ENCODE peak calls at places on chromosomes 6 and 20, in five cellular contexts. F is NCI-H460, S is uterus, E is fibroblast of lung, J is GM23248. G is an unnamed sample.

GRCh38 chr6:21508753-21509152 is 84.8 kb upstream of the SOX4 start:
- DNase-seq in E (no peak), F (no peak), J (no peak), S (no peak), G (no peak)

GRCh38 chr20:2703716-2704475 is 11.3 kb downstream of the EBF4 start:
- DNase-seq in F (no peak), J (no peak), E (no peak), S (no peak), G (no peak)

GRCh38 chr6:112469306-112469705 is 122.2 kb downstream of the RFPL4B start:
- DNase-seq in J (no peak), F (no peak), E (no peak), S (no peak), G (no peak)

GRCh38 chr20:58150772-58151171 is 77.7 kb downstream of the ANKRD60 start:
- DNase-seq in S (no peak), J (no peak), F (no peak), E (no peak), G (no peak)

GRCh38 chr6:109344226-109344625 is 38.0 kb downstream of the CD164 start:
- DNase-seq in F (no peak), J (no peak), E (no peak), S (no peak), G (no peak)

GRCh38 chr20:5714261-5715041 is 35.8 kb upstream of the SHLD1 start:
- DNase-seq in J (no peak), E (no peak), F (no peak), S (peak), G (no peak)

GRCh38 chr20:37356387-37356786 is 10.4 kb downstream of the SRC start:
- DNase-seq in S (peak), E (peak), J (peak), F (no peak), G (peak)

GRCh38 chr6:1726341-1726763 is 116.6 kb downstream of the FOXC1 start:
- DNase-seq in S (no peak), J (no peak), E (no peak), F (no peak), G (no peak)

GRCh38 chr6:170136541-170137175 is 154.2 kb downstream of the DLL1 start:
- DNase-seq in E (no peak), S (no peak), J (no peak), F (no peak), G (peak)

GRCh38 chr20:32731882-32732266 is 11.4 kb downstream of the COMMD7 start:
- DNase-seq in F (no peak), J (peak), E (peak), S (no peak), G (no peak)

GRCh38 chr6:152356659-152357058 is 280.5 kb downstream of the SYNE1 start:
- DNase-seq in E (peak), S (no peak), J (peak), F (peak), G (no peak)

GRCh38 chr20:59351148-59352040 is 51.0 kb downstream of the EDN3 start:
- DNase-seq in F (no peak), J (no peak), S (no peak), E (no peak), G (no peak)

GRCh38 chr20:55693646-55694045 is 311.7 kb downstream of the CBLN4 start:
- DNase-seq in S (no peak), J (no peak), F (no peak), E (no peak), G (no peak)

GRCh38 chr6:38326837-38327236 is 312.9 kb downstream of the BTBD9 start:
- DNase-seq in E (no peak), S (no peak), F (no peak), J (no peak), G (no peak)

GRCh38 chr20:62361799-62362589 is 5.1 kb downstream of the LAMA5 start:
- DNase-seq in S (peak), J (no peak), E (no peak), F (no peak), G (peak)

GRCh38 chr20:15061955-15062354 is 724.5 kb upstream of the FLRT3 start:
- DNase-seq in E (no peak), J (no peak), F (no peak), S (no peak), G (no peak)

GRCh38 chr6:32931211-32931610 is 9.6 kb downstream of the HLA-DMB start:
- DNase-seq in J (no peak), F (no peak), S (no peak), E (no peak), G (no peak)

GRCh38 chr20:33111306-33111705 is 31.9 kb downstream of the BPIFB4 start:
- DNase-seq in E (no peak), S (no peak), F (no peak), J (no peak), G (no peak)

GRCh38 chr6:16717275-16717942 is 43.9 kb downstream of the ATXN1 start:
- DNase-seq in S (no peak), J (no peak), E (no peak), F (no peak), G (no peak)

GRCh38 chr20:22916121-22916842 is 118.8 kb upstream of the SSTR4 start:
- DNase-seq in F (no peak), E (no peak), J (no peak), S (no peak), G (no peak)

GRCh38 chr6:41492261-41492891 is 53.8 kb upstream of the FOXP4 start:
- DNase-seq in S (peak), E (no peak), J (no peak), F (no peak), G (no peak)

GRCh38 chr6:128161839-128162238 is 261.0 kb upstream of the THEMIS start:
- DNase-seq in F (no peak), S (no peak), E (no peak), J (no peak), G (no peak)

GRCh38 chr6:104699598-104700329 is 160.0 kb downstream of the HACE1 start:
- DNase-seq in S (no peak), J (no peak), E (no peak), F (no peak), G (no peak)

GRCh38 chr20:64057628-64058498 is 5.1 kb upstream of the TCEA2 start:
- DNase-seq in F (peak), E (peak), J (peak), S (peak), G (peak)

GRCh38 chr6:137112067-137112355 is 61.4 kb downstream of the IL22RA2 start:
- DNase-seq in J (peak), E (peak), F (no peak), S (no peak), G (no peak)

GRCh38 chr6:84635081-84635745 is 129.2 kb downstream of the TBX18 start:
- DNase-seq in E (peak), F (no peak), J (peak), S (no peak), G (no peak)

GRCh38 chr20:43925215-43925614 is 10.6 kb downstream of the TOX2 start:
- DNase-seq in E (no peak), F (no peak), S (no peak), J (peak), G (no peak)

GRCh38 chr6:18277181-18278006 is 13.1 kb upstream of the DEK start:
- DNase-seq in J (peak), S (no peak), E (no peak), F (no peak), G (peak)

GRCh38 chr20:58112017-58112781 is 116.3 kb downstream of the ANKRD60 start:
- DNase-seq in J (peak), S (no peak), E (peak), F (no peak), G (no peak)

GRCh38 chr6:43255408-43256054 is 12.2 kb downstream of the TTBK1 start:
- DNase-seq in J (no peak), S (no peak), E (no peak), F (no peak), G (peak)

GRCh38 chr6:32191696-32192607 is 491 bp downstream of the GPSM3 start:
- DNase-seq in F (no peak), J (no peak), E (no peak), S (no peak), G (no peak)

GRCh38 chr6:53979468-53980067 is 131.7 kb upstream of the MLIP start:
- DNase-seq in J (peak), S (no peak), F (peak), E (peak), G (no peak)

GRCh38 chr6:157219201-157220200 is 103.8 kb downstream of the TMEM242 start:
- DNase-seq in S (peak), F (no peak), E (peak), J (peak), G (no peak)

GRCh38 chr6:26607434-26608230 is 10.9 kb downstream of the ABT1 start:
- DNase-seq in J (peak), E (peak), F (peak), S (no peak), G (no peak)